ENCODE peak calls at places on chromosomes 13 and 19, in ten cellular contexts. D is sigmoid colon, C is small intestine, Y is kidney, E is ovary, S is substantia nigra, B is lung, P is SJSA1, H is PC-9, O is psoas muscle. N is an unnamed sample.

GRCh38 chr13:67416047-67416925 is 186.2 kb upstream of the PCDH9 start:
- DNase-seq in E (no peak), P (no peak), Y (no peak), O (no peak), H (no peak), D (no peak), S (no peak), C (peak), B (no peak), N (peak)

GRCh38 chr13:18996627-18997051 is 185.0 kb downstream of the TUBA3C start:
- DNase-seq in Y (no peak), B (no peak), O (no peak), P (no peak), C (no peak), H (no peak), S (no peak), D (no peak), E (no peak), N (no peak)

GRCh38 chr13:29497137-29497654 is 98.3 kb downstream of the SLC7A1 start:
- DNase-seq in E (peak), S (no peak), C (no peak), D (peak), H (no peak), P (no peak), Y (peak), O (no peak), B (no peak), N (no peak)

GRCh38 chr19:30228113-30228725 is 144.0 kb upstream of the ZNF536 start:
- DNase-seq in S (peak), D (peak), P (peak), O (no peak), B (no peak), Y (no peak), E (no peak), C (no peak), H (no peak), N (no peak)

GRCh38 chr19:46714523-46715106 is 2.3 kb downstream of the PRKD2 start:
- DNase-seq in O (no peak), S (no peak), E (no peak), Y (no peak), B (no peak), D (no peak), P (peak), H (peak), C (no peak), N (no peak)

GRCh38 chr19:11025997-11026396 is 63.3 kb upstream of the LDLR start:
- DNase-seq in C (no peak), Y (no peak), S (no peak), D (no peak), P (no peak), E (no peak), H (no peak), O (no peak), B (no peak), N (no peak)

GRCh38 chr13:39900106-39900750 is 244.8 kb downstream of the COG6 start:
- DNase-seq in H (no peak), S (no peak), E (no peak), C (no peak), P (no peak), D (no peak), Y (no peak), B (no peak), O (no peak), N (no peak)

GRCh38 chr19:52492201-52492960 is 35.1 kb upstream of the ZNF808 start:
- DNase-seq in E (no peak), P (no peak), Y (peak), D (no peak), C (no peak), S (no peak), O (no peak), H (no peak), B (no peak), N (no peak)

GRCh38 chr13:100491164-100491847 is 97.3 kb downstream of the GGACT start:
- DNase-seq in E (peak), D (peak), P (no peak), O (peak), H (no peak), C (no peak), B (no peak), Y (no peak), S (peak), N (no peak)

GRCh38 chr13:35672611-35673010 is 196.1 kb upstream of the MAB21L1 start:
- DNase-seq in D (no peak), S (no peak), Y (no peak), H (no peak), P (no peak), C (no peak), B (no peak), E (no peak), O (no peak), N (no peak)

GRCh38 chr19:44718441-44719261 is 19.7 kb downstream of the CEACAM16 start:
- DNase-seq in S (peak), C (peak), O (peak), P (peak), H (peak), D (peak), E (peak), B (peak), Y (peak), N (no peak)

GRCh38 chr19:46621191-46622117 is 3.4 kb downstream of the PTGIR start:
- DNase-seq in H (no peak), O (no peak), D (no peak), B (no peak), P (no peak), Y (no peak), E (no peak), C (no peak), S (no peak), N (no peak)

GRCh38 chr13:102846261-102847015 is 606 bp downstream of the ERCC5 start:
- DNase-seq in D (peak), O (peak), P (peak), Y (peak), E (peak), S (no peak), B (peak), C (peak), H (peak), N (peak)

GRCh38 chr13:109836629-109837607 is 50.5 kb upstream of the IRS2 start:
- DNase-seq in D (no peak), C (peak), H (no peak), P (no peak), B (no peak), S (no peak), E (no peak), Y (no peak), O (no peak), N (no peak)

GRCh38 chr13:94822356-94822755 is 110.0 kb upstream of the SOX21 start:
- DNase-seq in P (no peak), C (no peak), E (no peak), O (no peak), Y (no peak), H (no peak), B (no peak), S (no peak), D (no peak), N (no peak)
- H3K27ac ChIP-seq in P (no peak), C (no peak), E (no peak), O (no peak), Y (no peak), H (no peak), B (no peak), S (no peak), D (no peak), N (no peak)

GRCh38 chr19:57813919-57814504 is 701 bp downstream of the ZNF552 start:
- DNase-seq in B (no peak), O (no peak), S (no peak), D (no peak), H (peak), P (no peak), E (no peak), Y (no peak), C (peak), N (peak)
- H3K27ac ChIP-seq in B (peak), O (peak), S (peak), D (peak), H (peak), P (peak), E (peak), Y (peak), C (peak), N (peak)

GRCh38 chr13:111337206-111337605 is 16.8 kb downstream of the TEX29 start:
- DNase-seq in Y (no peak), O (no peak), P (peak), E (no peak), D (peak), B (peak), S (no peak), H (no peak), C (no peak), N (peak)
- H3K27ac ChIP-seq in Y (no peak), O (no peak), P (no peak), E (no peak), D (no peak), B (no peak), S (no peak), H (no peak), C (no peak), N (no peak)

DNA sequence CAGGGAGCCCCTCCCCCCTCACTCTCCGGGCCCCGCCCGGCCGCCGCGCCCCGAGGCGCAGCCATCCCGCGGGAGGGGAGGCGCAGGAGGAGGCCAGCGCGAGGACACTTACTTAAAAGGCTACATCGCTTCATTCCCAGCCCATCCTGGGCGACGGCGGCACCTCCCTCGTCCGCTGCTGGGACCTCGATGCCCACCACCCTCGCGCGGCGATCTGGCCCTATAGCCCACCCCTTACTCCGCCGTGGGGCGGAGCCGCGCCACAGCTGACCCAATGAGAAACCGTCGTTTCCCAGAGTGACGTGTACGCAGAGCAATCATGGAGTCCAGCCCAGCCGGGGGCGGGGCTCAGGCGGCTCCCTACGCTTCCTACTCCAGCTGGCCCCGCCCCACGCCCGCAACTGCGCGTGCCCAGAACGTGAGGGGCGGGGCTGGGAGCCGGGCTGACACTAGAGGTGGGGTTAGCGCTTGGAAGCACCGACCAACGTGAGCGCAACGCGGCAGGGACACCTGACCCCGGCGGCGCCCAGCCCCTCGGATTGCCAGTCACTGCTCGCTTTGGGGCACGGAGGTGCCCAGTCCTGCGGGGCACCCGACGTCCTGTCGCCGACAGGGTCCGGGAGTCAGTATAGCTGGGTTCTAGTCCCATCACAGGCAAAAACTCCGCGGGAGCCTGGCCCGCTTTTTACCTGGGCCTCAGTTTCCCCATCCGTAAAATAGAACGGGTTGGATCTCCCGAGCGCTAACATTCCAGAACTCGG is at the start of gene ANKRD27:
- DNase-seq in H (peak), E (peak), P (peak), C (peak), S (peak), Y (peak), O (peak), D (peak), B (peak), N (peak)
- H3K27ac ChIP-seq in H (peak), E (peak), P (no peak), C (peak), S (peak), Y (peak), O (peak), D (peak), B (peak), N (peak)

DNA sequence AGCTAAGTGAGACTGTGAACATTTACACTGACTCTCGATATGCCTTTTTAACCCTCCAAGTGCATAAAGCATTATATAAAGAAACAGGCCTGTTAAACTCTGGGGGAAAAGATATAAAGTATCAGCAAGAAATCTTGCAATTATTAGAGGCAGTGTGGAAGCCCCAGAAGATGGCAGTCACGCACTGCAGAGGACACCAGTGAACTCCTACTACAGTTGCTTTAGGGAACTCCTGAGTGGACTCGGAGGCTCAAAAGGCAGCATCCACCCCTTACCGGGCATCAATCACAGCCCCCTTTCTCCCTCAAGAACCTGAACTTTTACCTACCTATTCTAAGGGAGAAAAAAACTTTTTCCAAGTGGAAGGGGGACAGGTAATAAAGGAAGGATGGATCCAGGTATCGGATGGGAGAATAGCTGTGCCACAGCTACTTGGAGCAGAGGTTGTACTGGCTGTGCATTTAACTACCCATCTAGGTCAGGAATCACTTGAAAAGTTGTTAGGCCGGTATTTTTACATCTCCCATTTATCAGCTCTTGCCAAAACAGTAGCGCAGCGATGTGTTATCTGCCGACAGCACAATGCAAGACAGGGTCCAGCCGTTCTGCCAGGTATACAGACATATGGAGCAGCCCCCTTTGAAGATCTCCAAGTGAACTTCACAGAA is 80.1 kb downstream of the ZNF486 start:
- DNase-seq in O (no peak), D (no peak), Y (no peak), S (peak), P (no peak), H (no peak), B (peak), E (peak), C (no peak), N (no peak)
- H3K27ac ChIP-seq in O (no peak), D (no peak), Y (no peak), S (no peak), P (no peak), H (no peak), B (no peak), E (peak), C (no peak), N (no peak)

GRCh38 chr19:13036366-13036976 is 41.2 kb downstream of the NFIX start:
- DNase-seq in O (peak), C (peak), D (peak), B (peak), H (peak), P (peak), S (no peak), Y (no peak), E (no peak), N (peak)

GRCh38 chr19:13037718-13038117 is 42.4 kb downstream of the NFIX start:
- DNase-seq in O (no peak), E (no peak), S (no peak), P (no peak), Y (no peak), H (no peak), D (no peak), C (no peak), B (no peak), N (no peak)

GRCh38 chr19:13038306-13039210 is 43.3 kb downstream of the NFIX start:
- DNase-seq in H (no peak), D (no peak), S (no peak), P (no peak), C (no peak), E (no peak), B (no peak), Y (no peak), O (no peak), N (no peak)

GRCh38 chr19:13035820-13036365 is 40.6 kb downstream of the NFIX start:
- DNase-seq in H (no peak), O (no peak), E (no peak), S (no peak), D (no peak), Y (no peak), B (no peak), P (no peak), C (no peak), N (no peak)

GRCh38 chr19:13037161-13037560 is 41.9 kb downstream of the NFIX start:
- DNase-seq in E (no peak), D (no peak), Y (no peak), H (peak), B (no peak), C (no peak), S (no peak), P (peak), O (peak), N (peak)
- H3K27ac ChIP-seq in E (peak), D (peak), Y (no peak), H (peak), B (peak), C (no peak), S (peak), P (peak), O (peak), N (peak)

N was measured in RWPE1.